ENCODE peak calls at places on chromosomes 2 and 18, in nine cellular contexts. Z is Peyer's patch, R is spleen, W is tibial nerve, P is ovary, J is heart left ventricle, F is gastrocnemius medialis, K is body of pancreas, O is suprapubic skin. L is an unnamed sample.
A peak's percentile ranks its signal among the peaks of the same experiment; 100 is the strongest.

GRCh38 chr2:19480664-19481063 is 122.2 kb upstream of the OSR1 start:
- DNase-seq in K (no peak), F (no peak), O (no peak), J (no peak), W (no peak), R (no peak), Z (no peak), P (no peak), L (no peak)

GRCh38 chr2:159879061-159879604 is 81.1 kb upstream of the CD302 start:
- DNase-seq in R (no peak), J (no peak), O (no peak), P (peak; percentile 37), K (no peak), W (no peak), F (no peak), Z (no peak), L (no peak)

GRCh38 chr2:215288112-215288815 is 23.6 kb upstream of the ATIC start:
- DNase-seq in O (no peak), P (no peak), F (no peak), Z (no peak), W (no peak), K (no peak), J (no peak), R (no peak), L (no peak)

GRCh38 chr18:79400591-79401381 is 5.1 kb downstream of the NFATC1 start:
- DNase-seq in O (no peak), P (no peak), F (peak; percentile 42), W (no peak), Z (peak; percentile 66), J (peak; percentile 27), K (no peak), R (peak; percentile 88), L (no peak)

GRCh38 chr2:237434916-237435315 is 21.0 kb upstream of the COL6A3 start:
- DNase-seq in O (no peak), Z (peak; percentile 77), F (no peak), P (no peak), R (peak; percentile 88), K (no peak), W (no peak), J (no peak), L (no peak)

GRCh38 chr2:11569636-11570035 is 35.8 kb downstream of the GREB1 start:
- DNase-seq in Z (no peak), J (no peak), R (peak; percentile 60), W (no peak), F (no peak), K (no peak), O (peak; percentile 21), P (peak; percentile 25), L (no peak)

GRCh38 chr18:79923896-79924585 is 27.4 kb downstream of the SLC66A2 start:
- DNase-seq in O (peak; percentile 45), J (peak; percentile 12), R (peak; percentile 69), K (peak; percentile 14), Z (peak; percentile 36), F (peak; percentile 13), W (no peak), P (peak; percentile 11), L (no peak)

GRCh38 chr18:8982416-8983183 is 119.9 kb upstream of the NDUFV2 start:
- DNase-seq in W (no peak), R (no peak), O (no peak), Z (peak; percentile 78), F (no peak), K (peak; percentile 39), J (no peak), P (no peak), L (no peak)

GRCh38 chr2:159475793-159476192 is 140.6 kb downstream of the BAZ2B start:
- DNase-seq in O (no peak), W (no peak), R (no peak), P (no peak), J (no peak), F (no peak), Z (no peak), K (no peak), L (no peak)

GRCh38 chr18:59049726-59050660 is 89.7 kb upstream of the SEC11C start:
- DNase-seq in P (no peak), J (no peak), Z (peak; percentile 21), O (no peak), F (no peak), K (no peak), W (no peak), R (peak; percentile 56), L (no peak)

DNA sequence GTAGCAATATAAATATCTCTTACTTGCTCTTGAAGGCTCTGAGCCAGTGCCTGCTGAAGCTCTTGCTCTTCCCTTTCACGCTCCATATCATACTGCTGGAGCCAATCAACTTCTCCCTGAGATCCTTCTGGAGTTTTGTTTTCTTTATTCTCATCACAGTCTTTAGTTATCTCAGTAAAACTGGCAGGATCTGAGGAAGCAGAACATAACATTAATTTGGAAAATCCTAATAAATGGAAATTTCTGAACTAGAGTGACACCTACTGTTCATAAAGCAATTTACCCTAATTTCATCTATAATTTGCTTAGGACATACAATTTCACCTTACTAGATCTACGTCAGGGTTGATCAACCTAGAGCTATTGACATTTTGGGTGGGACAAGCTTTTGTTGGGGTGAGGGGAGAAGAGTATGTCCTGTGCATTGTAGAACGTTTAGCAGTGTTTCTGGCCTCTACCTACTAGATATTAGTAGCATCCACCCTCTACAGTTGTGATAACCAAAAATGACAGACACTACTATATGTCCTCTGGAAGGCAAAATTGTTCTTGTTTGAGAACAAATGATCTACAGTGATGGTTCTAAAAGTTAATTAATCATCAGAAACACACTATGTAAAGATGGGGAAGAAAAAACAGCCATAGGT is 47.2 kb downstream of the VIL1 start:
- DNase-seq in F (no peak), R (no peak), P (no peak), J (no peak), K (no peak), W (no peak), Z (no peak), O (no peak), L (no peak)
- TF ChIP-seq CTCF in F (no peak), R (peak; percentile 42), P (peak; percentile 6), J (peak; percentile 36), K (peak; percentile 36), W (peak; percentile 54), Z (peak; percentile 45), O (peak; percentile 12), L (peak; percentile 47)

DNA sequence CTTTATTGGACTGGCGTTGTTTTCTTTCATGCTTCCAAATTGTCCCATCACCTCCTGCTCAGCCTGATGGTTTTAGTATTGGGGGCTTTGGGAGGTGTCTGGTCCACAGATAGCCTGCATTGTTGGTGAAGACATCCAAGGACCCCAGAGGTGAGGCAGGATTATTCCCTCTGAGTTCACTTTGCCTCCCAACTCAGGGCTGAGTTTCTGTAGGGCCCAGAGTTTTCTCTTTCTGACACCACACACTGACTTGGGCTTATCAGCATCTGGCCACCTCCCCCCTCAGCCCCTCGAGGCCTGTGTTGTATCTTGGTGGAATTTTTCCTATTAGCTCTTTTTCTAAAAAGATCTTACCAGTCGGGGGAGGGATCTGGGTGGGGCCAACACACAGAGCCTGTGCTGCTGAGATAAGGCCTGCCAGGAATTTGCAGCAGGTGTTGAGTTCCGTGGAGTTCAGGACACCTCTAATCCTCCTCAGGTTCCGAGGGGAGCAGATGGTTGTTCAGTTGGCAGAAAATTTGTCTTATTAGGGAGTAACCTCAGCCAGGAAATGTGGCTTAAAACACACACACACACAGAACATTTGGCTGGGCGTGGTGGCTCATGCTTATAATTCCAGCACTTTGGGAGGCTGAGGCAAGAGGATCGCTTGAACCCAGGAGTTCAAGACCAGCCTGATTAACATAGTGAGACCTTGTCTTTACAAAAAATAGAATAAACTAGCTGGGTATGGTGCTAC is 7.3 kb downstream of the EMILIN2 start:
- DNase-seq in R (no peak), Z (no peak), F (no peak), P (no peak), W (no peak), K (no peak), J (no peak), O (peak; percentile 49), L (no peak)
- TF ChIP-seq POLR2A in R (no peak), Z (no peak), F (no peak), P (no peak), W (no peak), K (no peak), J (no peak), O (no peak), L (no peak)

GRCh38 chr2:28745225-28745624 is 6.4 kb upstream of the PPP1CB start:
- DNase-seq in R (no peak), P (no peak), J (no peak), W (no peak), Z (no peak), O (no peak), K (no peak), F (no peak), L (no peak)

GRCh38 chr2:28746504-28747111 is 5.0 kb upstream of the PPP1CB start:
- DNase-seq in J (no peak), W (no peak), F (no peak), R (no peak), K (no peak), P (no peak), O (no peak), Z (no peak), L (no peak)

GRCh38 chr2:28750316-28751101 is 1.1 kb upstream of the PPP1CB start:
- DNase-seq in W (no peak), J (no peak), F (no peak), Z (peak; percentile 50), K (peak; percentile 22), P (no peak), O (no peak), R (no peak), L (peak; percentile 35)

GRCh38 chr2:28748176-28748575 is 3.5 kb upstream of the PPP1CB start:
- DNase-seq in K (no peak), Z (no peak), J (no peak), P (no peak), O (no peak), W (no peak), R (no peak), F (no peak), L (no peak)

DNA sequence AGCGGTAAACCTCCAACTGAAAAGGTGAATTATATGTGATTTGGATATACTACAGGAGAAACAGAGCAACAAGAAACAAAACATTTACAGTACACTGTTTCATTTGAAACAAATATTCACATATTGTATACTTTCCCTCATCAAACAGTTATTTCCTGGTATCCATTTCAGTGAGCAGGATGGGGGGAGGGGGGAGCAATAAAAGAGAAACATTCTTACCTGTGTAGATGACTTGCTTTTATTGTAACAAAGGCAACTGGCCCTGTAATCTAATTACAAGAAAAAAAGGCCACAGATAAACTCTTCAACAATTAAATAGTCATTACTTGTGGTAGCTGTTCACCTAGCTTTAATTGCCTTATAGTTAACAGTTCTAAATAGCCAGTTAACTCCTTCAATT is 3.9 kb upstream of the PPP1CB start:
- DNase-seq in W (no peak), P (no peak), O (no peak), R (no peak), Z (peak; percentile 51), F (no peak), K (no peak), J (no peak), L (no peak)
- H3K27ac ChIP-seq in W (peak overlapping the region; percentile 100), P (peak overlapping the region; percentile 18), O (peak overlapping the region; percentile 27), R (peak overlapping the region; percentile 100), Z (peak overlapping the region; percentile 71), F (peak overlapping the region; percentile 96), K (no peak overlapping the region), J (peak overlapping the region; percentile 42), L (no peak overlapping the region)

DNA sequence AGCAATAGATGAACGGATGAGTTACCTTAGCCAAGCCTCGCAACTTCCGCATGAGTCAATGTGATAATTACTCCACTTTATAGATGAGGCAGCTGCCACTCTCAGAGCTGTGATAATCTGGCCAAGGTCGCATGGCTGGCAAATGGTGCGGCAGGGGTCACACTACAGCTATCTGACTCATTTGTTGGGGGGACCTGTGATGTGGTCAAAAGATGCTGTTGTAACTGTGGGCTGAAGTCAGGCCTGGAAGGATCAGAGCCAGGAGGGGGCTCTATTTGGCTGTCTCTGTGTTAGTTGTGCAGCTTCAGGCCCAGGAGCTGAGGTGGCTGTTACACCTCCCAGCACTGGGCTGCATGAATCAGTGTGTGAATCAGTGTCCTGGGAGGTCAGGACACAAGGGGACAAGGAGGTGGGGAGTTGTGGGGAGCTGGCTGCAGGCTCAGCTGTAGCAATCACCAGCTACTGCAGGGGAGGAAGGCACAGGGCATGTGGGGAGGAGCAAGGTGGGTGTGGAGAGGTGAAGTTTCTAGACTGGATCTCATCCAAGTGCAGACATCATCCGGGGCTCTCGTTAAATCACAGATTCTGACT is 33.1 kb downstream of the NGEF start:
- DNase-seq in K (no peak), P (no peak), W (no peak), J (no peak), R (peak; percentile 58), Z (peak; percentile 75), O (no peak), F (no peak), L (no peak)
- TF ChIP-seq CTCF in K (no peak), P (no peak), W (no peak), J (no peak), R (no peak), Z (no peak), O (no peak), F (no peak), L (no peak)

L was measured in thyroid gland.